ENCODE peak calls at places on chromosomes 2 and 18, in seven cellular contexts. I is activated CD8-positive, alpha-beta T cell treated with anti-CD3 and anti-CD28 coated beads for 36 hours; P is fibroblast of mammary gland; J is activated T-cell treated with anti-CD3 and anti-CD28 coated beads, Interleukin-2, amount 50 U/mL, for 72 hours; U is tibial artery; L is NCI-H345; F is Calu3. D is an unnamed sample.

GRCh38 chr2:69567157-69567908 is 76.2 kb downstream of the AAK1 start:
- DNase-seq in I (peak), P (peak), J (no peak), U (no peak), L (no peak), F (peak), D (no peak)

GRCh38 chr2:20675701-20676352 is 8.9 kb downstream of the GDF7 start:
- DNase-seq in I (peak), P (no peak), J (no peak), U (no peak), L (no peak), F (peak), D (no peak)

GRCh38 chr2:41061371-41061770 is 609.5 kb upstream of the SLC8A1 start:
- DNase-seq in I (no peak), P (peak), J (no peak), U (no peak), L (no peak), F (no peak), D (peak)

GRCh38 chr2:201643216-201643651 is at the start of gene TMEM237:
- DNase-seq in I (peak), P (no peak), J (peak), U (peak), L (peak), F (peak), D (no peak)

GRCh38 chr2:3636586-3637310 is 21.3 kb upstream of the ALLC start:
- DNase-seq in I (no peak), P (no peak), J (no peak), U (peak), L (no peak), F (no peak), D (no peak)

GRCh38 chr2:17912266-17912691 is 33.8 kb downstream of the KCNS3 start:
- DNase-seq in I (no peak), P (no peak), J (no peak), U (no peak), L (no peak), F (no peak), D (no peak)

GRCh38 chr2:67309281-67309680 is 87.9 kb upstream of the ETAA1 start:
- DNase-seq in I (no peak), P (peak), J (no peak), U (no peak), L (no peak), F (no peak), D (peak)

GRCh38 chr18:47815486-47816270 is 114.8 kb downstream of the SMAD2 start:
- DNase-seq in I (no peak), P (no peak), J (no peak), U (no peak), L (no peak), F (no peak), D (peak)

GRCh38 chr2:183665403-183665802 is 541.2 kb downstream of the NUP35 start:
- DNase-seq in I (no peak), P (no peak), J (no peak), U (no peak), L (peak), F (no peak), D (no peak)